ENCODE peak calls at places on chromosomes 5 and 9, in four cellular contexts. Y, F, I and D are unnamed samples.

GRCh38 chr5:140055152-140055551 is 12.1 kb upstream of the NRG2 start:
- DNase-seq in F (no peak), I (no peak), Y (no peak), D (no peak)

GRCh38 chr5:96721351-96721970 is 59.3 kb downstream of the CAST start:
- DNase-seq in F (no peak), I (no peak), Y (no peak), D (no peak)

GRCh38 chr9:137397675-137398423 is 25.1 kb downstream of the EXD3 start:
- DNase-seq in F (no peak), Y (no peak), I (peak; percentile 33), D (no peak)

GRCh38 chr5:53265043-53265442 is 155.5 kb upstream of the MOCS2 start:
- DNase-seq in Y (no peak), F (no peak), I (no peak), D (no peak)

GRCh38 chr5:127999909-128000308 is 83.7 kb upstream of the SLC12A2 start:
- DNase-seq in I (no peak), F (no peak), Y (no peak), D (no peak)

GRCh38 chr5:142097681-142098080 is 10.9 kb upstream of the NDFIP1 start:
- DNase-seq in F (no peak), I (no peak), Y (no peak), D (no peak)

GRCh38 chr9:20212806-20213205 is 409.5 kb downstream of the MLLT3 start:
- DNase-seq in I (no peak), F (no peak), Y (no peak), D (no peak)

GRCh38 chr9:130905125-130905901 is 8.7 kb upstream of the QRFP start:
- DNase-seq in F (no peak), I (no peak), Y (no peak), D (no peak)

GRCh38 chr9:128845186-128845931 is 15.8 kb upstream of the SPOUT1 start:
- DNase-seq in I (no peak), F (peak; percentile 42), Y (no peak), D (no peak)

GRCh38 chr9:111533099-111533785 is 8.3 kb downstream of the ZNF483 start:
- DNase-seq in F (no peak), I (no peak), Y (no peak), D (no peak)

GRCh38 chr9:16460711-16461110 is 409.8 kb downstream of the BNC2 start:
- DNase-seq in I (no peak), F (no peak), Y (no peak), D (no peak)

GRCh38 chr9:5801739-5802113 is 31.2 kb downstream of the ERMP1 start:
- DNase-seq in I (no peak), F (no peak), Y (no peak), D (no peak)

GRCh38 chr9:13755551-13755950 is 476.1 kb upstream of the MPDZ start:
- DNase-seq in I (no peak), F (no peak), Y (no peak), D (no peak)

GRCh38 chr5:2003690-2004365 is 121.1 kb upstream of the IRX4 start:
- DNase-seq in F (no peak), I (no peak), Y (no peak), D (no peak)

GRCh38 chr9:120892748-120893584 is 16.0 kb upstream of the PHF19 start:
- DNase-seq in I (no peak), F (no peak), Y (no peak), D (no peak)

GRCh38 chr5:125450803-125451202 is 704.4 kb upstream of the ZNF608 start:
- DNase-seq in F (no peak), I (no peak), Y (no peak), D (no peak)

GRCh38 chr9:4596165-4596922 is 65.8 kb upstream of the PLPP6 start:
- DNase-seq in Y (no peak), F (peak; percentile 82), I (no peak), D (no peak)

GRCh38 chr9:128903871-128904371 is 16.9 kb upstream of the PHYHD1 start:
- DNase-seq in Y (no peak), I (no peak), F (no peak), D (no peak)

GRCh38 chr9:89364664-89365531 is 46.6 kb downstream of the SECISBP2 start:
- DNase-seq in I (no peak), F (no peak), Y (no peak), D (no peak)

GRCh38 chr5:150137997-150138396 is 17.6 kb downstream of the PDGFRB start:
- DNase-seq in I (no peak), F (peak; percentile 71), Y (no peak), D (no peak)

GRCh38 chr5:78536797-78537196 is 111.8 kb downstream of the LHFPL2 start:
- DNase-seq in F (no peak), I (no peak), Y (no peak), D (no peak)

GRCh38 chr5:78537406-78537805 is 111.2 kb downstream of the LHFPL2 start:
- DNase-seq in Y (no peak), F (no peak), I (no peak), D (no peak)

GRCh38 chr5:78537821-78538220 is 110.8 kb downstream of the LHFPL2 start:
- DNase-seq in Y (peak; percentile 54), I (no peak), F (no peak), D (no peak)

GRCh38 chr5:78533356-78533755 is 115.2 kb downstream of the LHFPL2 start:
- DNase-seq in I (no peak), Y (peak; percentile 45), F (no peak), D (no peak)

DNA sequence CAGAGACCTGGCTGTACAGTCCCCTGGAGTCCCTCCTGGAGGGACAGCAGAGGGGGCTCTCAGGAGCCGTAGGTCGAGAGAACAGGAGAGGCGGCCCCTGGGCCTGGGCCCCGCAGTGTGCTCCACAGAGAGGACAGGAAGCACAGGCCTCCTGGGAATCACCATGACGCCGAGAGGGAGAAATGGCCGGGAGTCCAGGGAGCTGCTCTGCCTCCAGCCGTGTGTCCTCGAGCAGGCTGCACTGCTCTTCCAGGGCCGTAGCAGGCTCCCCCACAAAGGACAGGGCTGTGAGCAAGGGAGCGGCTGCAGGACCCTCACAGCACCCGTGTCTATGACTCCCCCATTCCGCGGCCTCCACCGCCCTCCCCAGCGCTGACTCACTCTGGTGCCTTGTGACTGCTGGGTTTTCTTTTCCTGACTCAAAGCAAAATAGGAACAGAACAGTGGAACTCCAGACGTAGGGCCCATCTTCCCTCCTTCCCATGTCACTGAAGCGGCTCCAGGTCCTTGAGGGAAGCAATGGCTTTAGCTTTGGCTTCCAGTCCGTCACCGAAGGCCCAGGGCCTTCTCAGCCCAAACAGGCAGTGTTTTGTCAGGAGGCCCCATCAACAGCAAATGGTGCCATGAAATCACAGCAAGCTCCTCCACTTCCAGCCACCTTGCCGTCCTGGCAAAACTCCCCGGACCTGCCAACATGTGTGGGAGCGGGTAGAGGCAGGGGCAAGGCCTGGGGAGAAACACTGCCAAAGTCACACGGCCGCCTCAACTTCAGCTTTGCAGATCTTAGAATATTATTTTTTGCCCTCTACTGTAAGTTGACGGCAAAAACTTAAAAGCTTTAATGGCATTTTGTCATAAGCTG is 114.2 kb downstream of the LHFPL2 start:
- DNase-seq in Y (no peak), F (no peak), I (peak; percentile 78), D (no peak)
- TF ChIP-seq POLR2A in Y (no peak), F (peak; percentile 23), I (no peak), D (no peak)

DNA sequence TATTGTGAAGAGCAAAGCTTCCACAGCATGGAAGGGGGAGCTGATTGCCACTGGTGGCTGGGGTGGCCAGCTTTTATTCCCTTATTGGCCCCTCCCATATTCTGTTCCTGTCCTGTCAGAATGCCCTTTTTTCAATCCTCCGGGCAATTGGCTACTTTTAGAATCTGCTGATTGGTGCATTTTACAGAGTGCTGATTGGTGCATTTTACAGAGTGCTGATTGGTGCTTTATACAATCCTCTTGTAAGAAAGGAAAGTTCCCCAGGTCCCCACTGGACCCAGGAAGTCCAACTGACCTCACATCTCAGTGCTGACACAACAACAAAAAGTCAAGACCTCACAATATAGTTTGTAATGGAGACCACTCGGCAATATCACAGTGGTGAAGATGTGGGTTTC is 195.0 kb downstream of the SPATA31A6 start:
- DNase-seq in F (no peak), Y (no peak), I (no peak), D (no peak)
- TF ChIP-seq POLR2A in F (no peak), Y (no peak), I (no peak), D (no peak)

GRCh38 chr9:100352727-100353505 is at the start of gene TEX10:
- DNase-seq in Y (peak; percentile 87), F (peak; percentile 91), I (peak; percentile 94), D (peak; percentile 39)
- TF ChIP-seq POLR2A in Y (peak; percentile 86), F (peak; percentile 74), I (no peak), D (no peak)

GRCh38 chr9:93132946-93133640 is 958 bp downstream of the NINJ1 start:
- DNase-seq in Y (no peak), F (no peak), I (no peak), D (no peak)

GRCh38 chr9:93132287-93132927 is 1.6 kb downstream of the NINJ1 start:
- DNase-seq in F (peak; percentile 87), Y (peak; percentile 54), I (peak; percentile 85), D (no peak)

GRCh38 chr9:93134740-93135444 is 841 bp upstream of the NINJ1 start:
- DNase-seq in Y (no peak), I (no peak), F (no peak), D (no peak)

GRCh38 chr9:93133641-93134017 is 422 bp downstream of the NINJ1 start:
- DNase-seq in F (peak; percentile 92), Y (peak; percentile 54), I (peak; percentile 90), D (no peak)

GRCh38 chr9:93134018-93134739 is at the start of gene NINJ1:
- DNase-seq in I (peak; percentile 87), Y (peak; percentile 56), F (peak; percentile 86), D (no peak)
- TF ChIP-seq POLR2A in I (peak; percentile 62), Y (peak; percentile 73), F (peak; percentile 90), D (no peak)

GRCh38 chr9:2027761-2028160 is 12.6 kb downstream of the SMARCA2 start:
- DNase-seq in F (no peak), Y (no peak), I (no peak), D (no peak)
- TF ChIP-seq POLR2A in F (no peak), Y (no peak), I (no peak), D (no peak)

GRCh38 chr9:35112257-35113020 is 3.2 kb downstream of the ATOSB start:
- DNase-seq in Y (no peak), F (no peak), I (no peak), D (no peak)

GRCh38 chr9:35110327-35110758 is 5.3 kb downstream of the ATOSB start:
- DNase-seq in F (no peak), I (no peak), Y (peak; percentile 39), D (no peak)

GRCh38 chr9:35108461-35108860 is 5.5 kb upstream of the STOML2 start:
- DNase-seq in I (no peak), Y (no peak), F (no peak), D (no peak)

GRCh38 chr9:35108946-35109575 is 6.1 kb upstream of the STOML2 start:
- DNase-seq in F (no peak), Y (no peak), I (no peak), D (no peak)

GRCh38 chr9:35111006-35111933 is 4.4 kb downstream of the ATOSB start:
- DNase-seq in F (peak; percentile 99), Y (peak; percentile 99), I (peak; percentile 99), D (peak; percentile 95)
- TF ChIP-seq POLR2A in F (peak; percentile 69), Y (peak; percentile 66), I (peak; percentile 39), D (peak; percentile 64)